ENCODE peak calls at places on chromosome 14, in four cellular contexts. P is fibroblast of mammary gland; L is HCT116; Z is CD8-positive, alpha-beta memory T cell. V is an unnamed sample.

GRCh38 chr14:84202486-84202885 is 1327.5 kb upstream of the FLRT2 start:
- DNase-seq in P (no peak), L (no peak), Z (no peak), V (no peak)

GRCh38 chr14:90624228-90624627 is 192.0 kb downstream of the TTC7B start:
- DNase-seq in P (peak; percentile 58), L (peak; percentile 42), Z (no peak), V (peak; percentile 58)

GRCh38 chr14:78007160-78007559 is 163.0 kb upstream of the NRXN3 start:
- DNase-seq in Z (no peak), L (no peak), P (no peak), V (peak; percentile 31)

GRCh38 chr14:55074662-55075061 is 23.2 kb downstream of the MAPK1IP1L start:
- DNase-seq in L (no peak), Z (no peak), P (peak; percentile 31), V (peak; percentile 56)

GRCh38 chr14:93347850-93348249 is 868 bp downstream of the COX8C start:
- DNase-seq in L (no peak), P (no peak), Z (no peak), V (no peak)

GRCh38 chr14:73245401-73246325 is 8.4 kb downstream of the PAPLN start:
- DNase-seq in L (no peak), P (peak; percentile 46), Z (peak; percentile 18), V (no peak)

GRCh38 chr14:100586153-100586519 is 1.1 kb downstream of the BEGAIN start:
- DNase-seq in L (no peak), Z (no peak), P (no peak), V (peak; percentile 35)

GRCh38 chr14:22556021-22556989 is 32.7 kb downstream of the DAD1 start:
- DNase-seq in L (no peak), P (peak; percentile 55), Z (peak; percentile 96), V (peak; percentile 61)

GRCh38 chr14:55780156-55780946 is 200.3 kb downstream of the KTN1 start:
- DNase-seq in L (no peak), P (peak; percentile 39), Z (no peak), V (peak; percentile 72)

GRCh38 chr14:47539065-47539464 is 136.3 kb downstream of the MDGA2 start:
- DNase-seq in Z (no peak), L (no peak), P (peak; percentile 0), V (no peak)

GRCh38 chr14:105311838-105312237 is 2.7 kb upstream of the PACS2 start:
- DNase-seq in Z (no peak), L (no peak), P (no peak), V (no peak)

GRCh38 chr14:90599748-90600507 is 203.1 kb downstream of the CALM1 start:
- DNase-seq in L (no peak), P (peak; percentile 17), Z (no peak), V (peak; percentile 21)

GRCh38 chr14:105201156-105201927 is 20.2 kb upstream of the NUDT14 start:
- DNase-seq in Z (no peak), P (no peak), L (no peak), V (no peak)

GRCh38 chr14:104821229-104821945 is 20.5 kb downstream of the ZBTB42 start:
- DNase-seq in L (no peak), P (no peak), Z (no peak), V (no peak)

GRCh38 chr14:41498959-41499358 is 107.7 kb upstream of the LRFN5 start:
- DNase-seq in P (peak; percentile 10), L (no peak), Z (no peak), V (peak; percentile 0)

GRCh38 chr14:44135972-44136371 is 371.1 kb downstream of the FSCB start:
- DNase-seq in P (no peak), Z (no peak), L (no peak), V (no peak)

GRCh38 chr14:22221508-22221907 is 367.5 kb downstream of the DAD1 start:
- DNase-seq in P (peak; percentile 29), L (peak; percentile 12), Z (no peak), V (peak; percentile 44)

GRCh38 chr14:63045234-63045611 is at the start of gene KCNH5:
- DNase-seq in Z (no peak), P (peak; percentile 15), L (no peak), V (peak; percentile 47)

GRCh38 chr14:61452452-61452851 is 131.1 kb downstream of the PRKCH start:
- DNase-seq in L (no peak), P (no peak), Z (peak; percentile 35), V (no peak)

GRCh38 chr14:103463149-103463548 is 59.5 kb downstream of the CKB start:
- DNase-seq in L (no peak), P (no peak), Z (no peak), V (no peak)

GRCh38 chr14:67515386-67516079 is 17.6 kb upstream of the PLEKHH1 start:
- DNase-seq in L (no peak), Z (no peak), P (no peak), V (peak; percentile 53)

GRCh38 chr14:67940894-67941455 is 121.4 kb downstream of the RAD51B start:
- DNase-seq in P (peak; percentile 98), Z (no peak), L (no peak), V (peak; percentile 73)

GRCh38 chr14:92459479-92460421 is 53.8 kb upstream of the RIN3 start:
- DNase-seq in P (peak; percentile 22), Z (no peak), L (no peak), V (no peak)

GRCh38 chr14:93688239-93688666 is 100.0 kb downstream of the PRIMA1 start:
- DNase-seq in P (no peak), L (no peak), Z (no peak), V (no peak)

GRCh38 chr14:42224053-42224888 is 617.6 kb downstream of the LRFN5 start:
- DNase-seq in L (peak; percentile 37), Z (no peak), P (peak; percentile 80), V (peak; percentile 81)

GRCh38 chr14:100810861-100811461 is 15.0 kb upstream of the MEG3 start:
- DNase-seq in Z (no peak), P (no peak), L (no peak), V (no peak)

GRCh38 chr14:85443001-85443400 is 86.9 kb upstream of the FLRT2 start:
- DNase-seq in Z (no peak), L (no peak), P (peak; percentile 40), V (peak; percentile 23)

GRCh38 chr14:104887623-104888488 is 22.8 kb downstream of the CEP170B start:
- DNase-seq in P (no peak), Z (no peak), L (no peak), V (no peak)

DNA sequence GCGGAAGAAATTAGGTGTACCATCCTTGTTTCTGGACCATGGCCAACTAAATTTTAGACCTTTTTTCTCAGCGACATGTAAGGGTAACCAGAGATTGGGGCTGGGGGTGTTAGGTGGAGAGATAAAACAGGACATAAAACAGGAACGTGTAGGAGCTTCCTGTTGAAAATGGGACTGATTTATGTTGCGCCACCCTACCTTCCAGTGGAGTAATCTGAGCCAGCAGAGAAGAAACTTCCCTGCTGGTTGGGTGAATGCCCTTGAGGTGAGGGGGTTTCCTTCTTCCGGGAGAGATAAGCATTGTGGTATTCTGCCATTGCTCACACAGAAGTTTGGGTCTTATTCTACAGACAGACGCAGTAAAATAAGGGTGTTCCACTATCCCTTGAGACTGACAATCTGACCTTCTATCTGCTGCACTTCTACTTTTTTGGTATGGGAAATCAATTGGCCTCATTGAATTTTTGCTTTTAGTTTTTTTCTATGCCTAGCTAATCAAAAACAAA is 417.6 kb downstream of the PCNX1 start:
- DNase-seq in P (peak; percentile 32), Z (peak; percentile 5), L (no peak), V (no peak)
- H3K4me3 ChIP-seq in P (no peak overlapping the region), Z (no peak overlapping the region), L (no peak overlapping the region), V (no peak overlapping the region)

DNA sequence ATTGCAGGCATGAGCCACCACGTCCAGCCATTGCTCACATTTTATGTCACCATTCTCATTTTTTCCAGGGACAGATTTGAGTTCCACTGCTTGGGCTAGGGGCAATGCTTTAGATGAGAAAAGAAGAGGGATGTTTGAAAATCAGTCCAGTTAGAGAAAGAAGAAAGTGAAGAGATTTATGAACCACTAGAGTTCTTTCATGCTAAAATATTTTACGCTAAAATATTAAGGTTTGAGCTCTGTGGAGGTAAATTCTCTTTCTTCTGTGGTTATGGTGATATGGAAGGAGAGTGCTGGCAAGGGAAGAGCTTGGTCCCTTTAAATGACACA is 21.5 kb downstream of the CFL2 start:
- DNase-seq in Z (no peak), L (no peak), P (no peak), V (no peak)
- H3K4me3 ChIP-seq in Z (no peak overlapping the region), L (peak overlapping the region; percentile 42), P (peak overlapping the region; percentile 42), V (peak overlapping the region; percentile 62)

GRCh38 chr14:50399251-50400032 is 2.8 kb upstream of the CDKL1 start:
- DNase-seq in P (peak; percentile 52), Z (no peak), L (peak; percentile 4), V (peak; percentile 71)

GRCh38 chr14:50400461-50400860 is 3.8 kb upstream of the CDKL1 start:
- DNase-seq in P (no peak), Z (no peak), L (no peak), V (no peak)

GRCh38 chr14:50396636-50397460 is at the start of gene CDKL1:
- DNase-seq in P (peak; percentile 63), L (no peak), Z (peak; percentile 15), V (peak; percentile 83)

GRCh38 chr14:50395448-50395847 is 1.2 kb downstream of the CDKL1 start:
- DNase-seq in P (peak; percentile 42), L (no peak), Z (no peak), V (peak; percentile 59)

GRCh38 chr14:50397461-50398196 is 948 bp upstream of the CDKL1 start:
- DNase-seq in Z (no peak), L (no peak), P (peak; percentile 41), V (peak; percentile 63)
- H3K4me3 ChIP-seq in Z (peak overlapping the region; percentile 73), L (peak overlapping the region; percentile 67), P (peak overlapping the region; percentile 56), V (peak overlapping the region; percentile 86)

DNA sequence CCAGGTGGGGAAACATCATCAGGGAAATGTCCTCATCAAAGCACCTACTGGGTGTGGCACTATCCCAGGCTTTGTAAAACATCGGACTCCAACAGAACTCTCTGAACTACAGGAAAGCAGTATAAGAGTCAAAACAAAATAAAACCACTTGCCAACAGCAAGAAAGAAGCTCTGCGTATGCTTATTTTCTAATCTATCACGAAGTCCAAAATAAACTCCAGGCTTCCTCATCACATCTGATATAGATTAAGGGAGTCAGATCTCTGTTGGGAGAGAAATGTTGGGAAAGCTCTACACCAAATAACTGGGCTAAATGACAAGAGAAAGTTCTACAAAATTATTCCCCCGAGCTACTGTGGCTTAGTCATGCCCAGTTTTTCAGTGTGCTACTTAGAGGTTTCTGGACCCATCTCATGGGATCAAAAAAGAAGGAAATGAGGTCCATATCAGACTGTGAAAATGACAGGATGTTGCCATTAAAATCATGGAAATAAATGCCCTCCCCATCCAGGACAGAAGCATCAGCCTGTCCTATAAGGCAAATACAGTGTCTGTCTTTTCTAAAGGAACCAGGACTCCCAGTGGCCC is 149.6 kb downstream of the STXBP6 start:
- DNase-seq in P (peak; percentile 92), L (no peak), Z (no peak), V (peak; percentile 89)
- H3K4me3 ChIP-seq in P (no peak overlapping the region), L (no peak overlapping the region), Z (no peak overlapping the region), V (peak overlapping the region; percentile 67)